ENCODE peak calls at places on chromosomes 16 and 17, in four cellular contexts. Y is neural progenitor cell, T is germinal center, O is AG04449. U is an unnamed sample.

GRCh38 chr16:4081577-4082021 is 34.6 kb downstream of the ADCY9 start:
- DNase-seq in O (no peak), Y (peak), T (no peak), U (no peak)

GRCh38 chr16:5738586-5738985 is 641.0 kb upstream of the EEF2KMT start:
- DNase-seq in O (no peak), Y (no peak), T (no peak), U (no peak)

GRCh38 chr17:31310877-31311276 is 3.0 kb downstream of the EVI2B start:
- DNase-seq in T (no peak), Y (no peak), O (no peak), U (no peak)

GRCh38 chr17:50556803-50557202 is 3.7 kb upstream of the CACNA1G start:
- DNase-seq in Y (no peak), T (no peak), O (no peak), U (no peak)

GRCh38 chr17:64218066-64218465 is 45.0 kb downstream of the TEX2 start:
- DNase-seq in T (peak), O (no peak), Y (no peak), U (peak)

GRCh38 chr17:32877164-32877764 is 340 bp upstream of the MYO1D start:
- DNase-seq in T (peak), Y (peak), O (no peak), U (peak)

GRCh38 chr17:8857919-8858318 is 9.6 kb downstream of the PIK3R6 start:
- DNase-seq in T (no peak), O (peak), Y (no peak), U (peak)

GRCh38 chr16:66895999-66896398 is 15.7 kb downstream of the PDP2 start:
- DNase-seq in O (no peak), Y (no peak), T (peak), U (no peak)

GRCh38 chr17:79623786-79624657 is 13.2 kb upstream of the RBFOX3 start:
- DNase-seq in O (no peak), T (no peak), Y (no peak), U (no peak)

GRCh38 chr16:21590287-21590686 is 9.1 kb upstream of the METTL9 start:
- DNase-seq in Y (no peak), O (no peak), T (no peak), U (no peak)